ENCODE peak calls at places on chromosomes 2 and 18, in ten cellular contexts. T is kidney epithelial cell, X is heart right ventricle, R is neuronal stem cell, W is A673, E is right atrium auricular region, N is fibroblast of lung, V is NB4, F is cardiac muscle cell, A is fibroblast of mammary gland. P is an unnamed sample.

GRCh38 chr2:181106789-181107418 is 126.5 kb downstream of the UBE2E3 start:
- DNase-seq in W (peak), T (peak), X (no peak), R (no peak), N (peak), A (peak), F (no peak), V (peak), E (no peak), P (no peak)

GRCh38 chr2:203763425-203764272 is 57.2 kb downstream of the CD28 start:
- DNase-seq in F (no peak), E (no peak), W (no peak), N (no peak), R (no peak), T (no peak), V (no peak), X (no peak), A (no peak), P (no peak)

GRCh38 chr2:223549215-223549614 is 52.9 kb downstream of the SCG2 start:
- DNase-seq in T (peak), V (no peak), W (peak), F (no peak), R (no peak), X (no peak), E (no peak), N (peak), A (peak), P (no peak)

GRCh38 chr2:173432049-173432754 is 77.5 kb downstream of the CDCA7 start:
- DNase-seq in N (peak), E (no peak), W (no peak), X (no peak), A (peak), F (no peak), T (no peak), R (no peak), V (peak), P (no peak)

GRCh38 chr2:231270221-231271114 is 72.0 kb downstream of the ARMC9 start:
- DNase-seq in T (no peak), X (no peak), A (peak), R (no peak), E (no peak), N (no peak), W (no peak), V (no peak), F (no peak), P (no peak)

GRCh38 chr2:8817219-8817618 is 20.2 kb downstream of the KIDINS220 start:
- DNase-seq in A (no peak), V (no peak), N (no peak), W (no peak), F (no peak), T (no peak), R (no peak), X (no peak), E (no peak), P (no peak)

GRCh38 chr2:206585335-206585734 is 57.0 kb upstream of the FAM237A start:
- DNase-seq in W (no peak), F (no peak), E (no peak), R (no peak), N (peak), T (peak), A (no peak), V (no peak), X (no peak), P (no peak)

GRCh38 chr2:222057249-222058073 is 241.3 kb downstream of the PAX3 start:
- DNase-seq in V (peak), T (no peak), N (no peak), A (peak), W (peak), E (no peak), X (no peak), F (peak), R (no peak), P (no peak)

GRCh38 chr2:9717886-9718451 is 87.2 kb upstream of the YWHAQ start:
- DNase-seq in T (no peak), F (no peak), V (peak), A (no peak), N (no peak), E (no peak), R (no peak), X (no peak), W (peak), P (no peak)

GRCh38 chr2:142307716-142308115 is 176.9 kb upstream of the LRP1B start:
- DNase-seq in N (no peak), A (no peak), F (no peak), W (no peak), E (no peak), X (no peak), T (no peak), V (no peak), R (no peak), P (no peak)

DNA sequence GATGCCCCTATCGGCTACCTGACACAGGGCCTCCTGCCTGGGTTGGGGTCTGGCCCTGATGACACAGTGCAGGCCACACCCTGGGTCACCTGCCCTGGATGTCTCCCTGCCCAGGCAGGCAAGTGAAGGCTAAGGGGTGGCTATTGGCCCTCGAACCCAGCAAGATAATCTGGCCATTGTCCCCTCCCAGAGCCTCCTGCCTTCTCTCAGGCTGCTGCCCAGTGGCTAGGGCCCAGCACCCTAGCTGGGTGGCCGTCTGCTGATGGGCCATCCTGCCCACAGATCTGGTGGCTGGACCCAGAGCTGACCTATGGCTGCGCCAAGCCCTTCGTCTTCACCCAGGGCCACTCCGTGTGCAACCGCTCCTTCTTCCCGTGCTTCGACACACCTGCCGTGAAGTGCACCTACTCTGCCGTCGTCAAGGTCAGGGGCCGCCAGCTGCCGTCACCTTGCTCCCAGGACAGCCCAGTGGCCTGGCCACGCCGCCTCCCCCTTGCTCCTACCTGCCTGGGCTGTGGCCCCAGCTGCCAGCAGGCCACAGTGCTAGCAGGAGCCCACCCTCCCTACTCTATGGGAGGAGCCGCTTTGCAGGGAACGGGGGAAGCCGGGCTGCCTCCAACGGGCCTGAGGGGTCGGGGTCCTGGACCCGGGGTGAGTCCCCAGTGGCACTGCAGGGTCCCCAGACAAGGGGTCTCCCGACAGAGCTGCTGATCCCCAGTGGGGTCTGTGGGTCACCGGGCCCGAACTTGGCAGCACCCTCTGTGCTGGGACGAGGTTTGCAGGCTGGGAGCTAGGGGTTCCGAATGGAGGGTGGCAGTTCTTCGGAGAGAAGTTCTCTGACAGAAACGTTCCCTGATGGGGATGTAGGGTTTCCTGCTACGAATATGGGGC is 4.1 kb downstream of the RNPEPL1 start:
- DNase-seq in W (no peak), A (no peak), V (no peak), X (peak), N (no peak), F (no peak), E (no peak), T (no peak), R (no peak), P (no peak)
- H3K4me3 ChIP-seq in W (no peak), A (no peak), V (no peak), X (no peak), N (no peak), F (no peak), E (no peak), T (no peak), R (no peak), P (no peak)

DNA sequence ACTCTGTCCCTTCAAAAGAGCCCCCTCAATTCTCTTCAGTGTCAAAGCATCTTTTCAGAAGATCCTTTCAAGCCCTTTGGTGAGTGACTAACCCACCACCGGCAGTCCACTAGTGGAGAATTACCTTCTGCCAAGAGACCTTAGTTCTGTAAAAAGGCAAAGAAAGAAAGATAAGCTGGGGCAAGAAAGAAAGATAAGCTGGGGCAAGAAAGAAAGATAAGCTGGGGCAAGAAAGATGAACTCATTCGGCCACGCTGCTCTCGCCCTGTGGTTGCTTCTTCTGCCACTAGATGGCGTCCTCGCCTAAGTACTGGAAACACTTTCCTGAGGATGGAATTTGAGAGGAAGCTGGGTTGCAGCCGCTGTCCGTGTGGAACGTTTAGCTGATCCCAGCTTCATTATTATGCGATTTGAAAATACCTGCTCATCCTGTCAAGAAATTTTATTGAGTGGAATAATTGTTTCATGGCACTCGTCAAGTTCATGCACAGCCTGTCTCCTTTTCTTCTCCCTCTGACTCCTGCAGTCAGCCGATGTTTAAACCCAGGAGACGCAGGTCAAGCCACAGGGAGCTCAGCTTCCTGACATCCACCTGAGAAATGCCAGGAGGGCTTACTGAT is 17.3 kb upstream of the ANXA4 start:
- DNase-seq in E (peak), X (peak), T (no peak), V (peak), R (peak), A (peak), W (peak), F (peak), N (peak), P (peak)
- H3K4me3 ChIP-seq in E (peak), X (peak), T (peak), V (no peak), R (no peak), A (peak), W (peak), F (peak), N (peak), P (peak)

GRCh38 chr18:50313031-50313607 is 25.6 kb upstream of the CXXC1 start:
- DNase-seq in T (no peak), A (peak), X (no peak), F (no peak), N (no peak), V (no peak), W (no peak), E (no peak), R (no peak), P (no peak)
- H3K4me3 ChIP-seq in T (no peak), A (no peak), X (no peak), F (no peak), N (no peak), V (no peak), W (no peak), E (no peak), R (no peak), P (no peak)

GRCh38 chr2:97992836-97993825 is 2.6 kb downstream of the TMEM131 start:
- DNase-seq in T (no peak), W (no peak), E (no peak), X (no peak), R (no peak), F (no peak), A (peak), V (no peak), N (peak), P (no peak)
- H3K4me3 ChIP-seq in T (no peak), W (peak), E (no peak), X (peak), R (peak), F (peak), A (peak), V (peak), N (peak), P (no peak)

DNA sequence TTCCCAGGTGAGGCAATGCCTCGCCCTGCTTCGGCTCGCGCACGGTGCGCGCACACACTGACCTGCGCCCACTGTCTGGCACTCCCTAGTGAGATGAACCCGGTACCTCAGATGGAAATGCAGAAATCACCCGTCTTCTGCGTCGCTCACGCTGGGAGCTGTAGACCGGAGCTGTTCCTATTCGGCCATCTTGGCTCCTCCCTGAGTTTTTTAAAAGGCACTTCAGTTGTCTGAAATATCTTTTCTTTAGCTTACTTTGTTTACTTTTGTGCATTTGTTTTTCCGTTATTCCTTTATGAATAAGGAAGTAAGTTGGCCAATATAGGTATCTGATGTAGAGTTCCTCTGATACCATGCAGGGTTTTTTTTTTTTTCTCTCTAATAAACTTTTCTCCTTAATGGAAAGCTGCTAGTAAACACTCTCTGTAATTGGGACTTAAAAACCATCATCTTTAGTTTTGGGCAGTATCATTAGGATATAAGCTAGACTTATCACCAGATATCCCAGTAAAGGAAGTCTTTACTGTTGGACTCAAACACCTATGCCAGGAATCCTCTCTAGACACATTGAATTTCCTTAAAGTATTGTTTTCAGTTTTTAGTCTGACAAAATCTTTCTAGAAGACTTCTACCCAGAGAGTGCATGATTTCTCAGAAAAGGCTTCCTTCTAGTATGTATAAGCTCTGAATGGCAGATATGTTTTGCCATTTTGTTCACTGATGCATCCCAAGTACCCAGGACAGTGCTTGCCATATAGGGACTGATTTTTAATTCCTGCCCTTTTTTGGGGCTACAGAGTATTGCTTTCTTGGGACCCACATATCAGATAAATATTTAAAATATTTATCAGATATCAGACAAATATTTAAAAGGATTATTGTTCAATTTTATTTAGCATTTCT is 35.8 kb upstream of the DYSF start:
- DNase-seq in R (no peak), F (peak), W (no peak), T (no peak), V (no peak), X (no peak), E (no peak), A (no peak), N (no peak), P (no peak)
- H3K4me3 ChIP-seq in R (peak), F (peak), W (no peak), T (peak), V (no peak), X (peak), E (peak), A (no peak), N (peak), P (peak)

GRCh38 chr2:189442468-189442867 is 1.2 kb downstream of the WDR75 start:
- DNase-seq in N (no peak), V (no peak), W (no peak), X (no peak), E (no peak), A (no peak), T (no peak), R (no peak), F (no peak), P (no peak)
- H3K4me3 ChIP-seq in N (peak), V (peak), W (peak), X (peak), E (no peak), A (peak), T (no peak), R (peak), F (peak), P (no peak)

P was measured in esophagus squamous epithelium.